ENCODE peak calls at places on chromosome 18, in seven cellular contexts. O is fibroblast of lung; S is breast epithelium; N is CD8-positive, alpha-beta T cell; T is esophagus squamous epithelium; H is A549; L is heart right ventricle. V is an unnamed sample. For H3K4me1 and H3K9me3, the result is how much of the 10 kb centered on the place peaks cover.

GRCh38 chr18:68916734-68917133 is 118.9 kb downstream of the CCDC102B start:
- DNase-seq in L (no peak), H (no peak), T (no peak), S (no peak), N (no peak), O (no peak), V (no peak)

GRCh38 chr18:24052053-24052452 is 37.5 kb downstream of the TTC39C start:
- DNase-seq in S (no peak), H (peak), O (peak), N (no peak), T (no peak), L (no peak), V (no peak)

GRCh38 chr18:2994603-2995432 is 18.1 kb downstream of the LPIN2 start:
- DNase-seq in H (no peak), S (no peak), T (peak), O (no peak), N (peak), L (peak), V (peak)

GRCh38 chr18:35143615-35144596 is 96.9 kb upstream of the ZNF397 start:
- DNase-seq in T (no peak), L (no peak), H (peak), O (peak), N (peak), S (no peak), V (no peak)

GRCh38 chr18:55588876-55589595 is 1.0 kb upstream of the TCF4 start:
- DNase-seq in S (no peak), T (no peak), N (no peak), H (peak), O (peak), L (no peak), V (no peak)

GRCh38 chr18:37565985-37566478 is 434 bp upstream of the CELF4 start:
- DNase-seq in T (no peak), O (peak), H (peak), L (peak), S (no peak), N (no peak), V (no peak)

GRCh38 chr18:59994357-59994756 is 94.6 kb downstream of the PMAIP1 start:
- DNase-seq in T (no peak), S (no peak), H (peak), O (peak), N (no peak), L (no peak), V (no peak)

GRCh38 chr18:36848609-36849008 is 19.7 kb downstream of the KIAA1328 start:
- DNase-seq in S (no peak), L (no peak), O (no peak), T (no peak), N (no peak), H (no peak), V (no peak)

GRCh38 chr18:10365021-10365420 is 89.4 kb upstream of the APCDD1 start:
- DNase-seq in H (no peak), S (no peak), L (no peak), N (no peak), T (no peak), O (no peak), V (no peak)

GRCh38 chr18:36808681-36809080 is 20.1 kb downstream of the TPGS2 start:
- DNase-seq in S (no peak), L (no peak), H (no peak), O (no peak), N (no peak), T (no peak), V (no peak)

GRCh38 chr18:9869713-9870430 is 15.9 kb upstream of the TXNDC2 start:
- DNase-seq in N (no peak), L (no peak), T (no peak), H (peak), S (no peak), O (peak), V (no peak)

GRCh38 chr18:63109789-63110188 is 209.8 kb downstream of the BCL2 start:
- DNase-seq in S (no peak), L (no peak), N (no peak), H (no peak), T (no peak), O (no peak), V (no peak)

DNA sequence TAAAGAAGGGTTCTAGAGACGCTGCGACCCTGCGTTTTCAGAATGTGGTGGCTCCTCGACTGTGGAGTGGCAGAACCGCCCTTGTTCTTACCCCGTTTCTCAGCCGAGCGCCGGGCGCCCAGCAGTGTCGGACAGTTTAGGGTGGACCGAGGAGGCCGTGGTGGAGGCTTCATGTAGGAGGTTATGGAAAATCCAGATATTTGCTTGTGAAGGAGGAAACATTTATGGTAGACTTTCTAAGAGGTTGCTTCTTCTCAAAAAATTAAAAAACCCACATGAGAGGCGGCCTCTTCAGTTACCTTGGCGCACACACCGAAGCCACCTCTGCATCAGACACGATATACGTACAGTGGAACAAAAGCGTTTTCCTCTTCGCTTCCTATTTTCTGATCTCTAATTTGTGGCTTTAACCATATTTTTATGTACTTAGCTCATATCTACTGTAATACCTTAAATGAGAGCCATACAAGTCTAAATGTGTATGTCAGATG is 120.8 kb downstream of the NFATC1 start:
- DNase-seq in S (no peak), N (no peak), O (no peak), L (no peak), H (no peak), T (no peak), V (no peak)
- H3K4me1 ChIP-seq in S (under half), N (half or more), O (under half), L (under half), H (under half), T (under half), V (under half)

GRCh38 chr18:1173593-1173992 is 268.9 kb downstream of the ADCYAP1 start:
- DNase-seq in N (no peak), O (no peak), H (no peak), S (no peak), T (no peak), L (no peak), V (no peak)

GRCh38 chr18:1177232-1177631 is 272.6 kb downstream of the ADCYAP1 start:
- DNase-seq in L (no peak), N (no peak), S (no peak), T (no peak), O (no peak), H (no peak), V (no peak)
- H3K9me3 ChIP-seq in L (under half), N (under half), S (under half), T (under half), O (under half), H (under half), V (under half)

GRCh38 chr18:53864758-53865157 is 359.7 kb downstream of the MBD2 start:
- DNase-seq in T (no peak), L (no peak), H (no peak), O (no peak), S (no peak), N (no peak), V (no peak)
- H3K4me1 ChIP-seq in T (under half), L (under half), H (under half), O (under half), S (under half), N (under half), V (under half)

GRCh38 chr18:50895350-50896045 is 16.6 kb downstream of the ME2 start:
- DNase-seq in S (no peak), N (no peak), O (no peak), H (no peak), T (no peak), L (no peak), V (no peak)
- H3K9me3 ChIP-seq in S (under half), N (under half), O (under half), H (under half), T (under half), L (under half), V (under half)

GRCh38 chr18:49628993-49629795 is 67.3 kb downstream of the LIPG start:
- DNase-seq in T (no peak), S (no peak), N (no peak), L (peak), O (peak), H (no peak), V (no peak)
- H3K4me1 ChIP-seq in T (under half), S (under half), N (under half), L (under half), O (under half), H (under half), V (under half)

GRCh38 chr18:66005831-66006588 is 255.2 kb downstream of the CDH7 start:
- DNase-seq in T (no peak), S (no peak), N (no peak), L (peak), H (no peak), O (no peak), V (no peak)
- H3K9me3 ChIP-seq in T (under half), S (under half), N (under half), L (under half), H (under half), O (under half), V (under half)

V was measured in ascending aorta.